ENCODE peak calls at places on chromosomes 2 and 18, in ten cellular contexts. One of them, this sample, is unnamed.

GRCh38 chr2:23427976-23428375 is 43.0 kb downstream of the KLHL29 start:
- DNase-seq in sigmoid colon: no peak
- DNase-seq in GM23338: no peak
- DNase-seq in HL-60: no peak
- DNase-seq in transverse colon: no peak
- DNase-seq in upper lobe of left lung: no peak
- DNase-seq in K562: no peak
- DNase-seq in prostate gland: no peak
- DNase-seq in HCT116: no peak
- DNase-seq in H1: no peak
- DNase-seq in this sample: no peak

GRCh38 chr2:10537522-10538195 is 89.5 kb upstream of the ODC1 start:
- DNase-seq in transverse colon: no peak
- DNase-seq in HCT116: no peak
- DNase-seq in H1: no peak
- DNase-seq in prostate gland: no peak
- DNase-seq in GM23338: no peak
- DNase-seq in HL-60: peak
- DNase-seq in K562: no peak
- DNase-seq in upper lobe of left lung: no peak
- DNase-seq in sigmoid colon: peak
- DNase-seq in this sample: no peak

GRCh38 chr2:188042412-188042811 is 249.3 kb upstream of the GULP1 start:
- DNase-seq in HCT116: no peak
- DNase-seq in H1: no peak
- DNase-seq in upper lobe of left lung: no peak
- DNase-seq in K562: no peak
- DNase-seq in HL-60: no peak
- DNase-seq in sigmoid colon: no peak
- DNase-seq in transverse colon: no peak
- DNase-seq in GM23338: no peak
- DNase-seq in prostate gland: no peak
- DNase-seq in this sample: no peak

GRCh38 chr2:145027073-145027459 is 507.1 kb upstream of the ZEB2 start:
- DNase-seq in K562: no peak
- DNase-seq in sigmoid colon: no peak
- DNase-seq in H1: no peak
- DNase-seq in HL-60: no peak
- DNase-seq in HCT116: no peak
- DNase-seq in GM23338: no peak
- DNase-seq in transverse colon: no peak
- DNase-seq in prostate gland: peak
- DNase-seq in upper lobe of left lung: no peak
- DNase-seq in this sample: no peak

GRCh38 chr18:46333371-46334199 is 229.4 kb downstream of the HAUS1 start:
- DNase-seq in HCT116: peak
- DNase-seq in transverse colon: no peak
- DNase-seq in sigmoid colon: peak
- DNase-seq in prostate gland: peak
- DNase-seq in HL-60: peak
- DNase-seq in upper lobe of left lung: no peak
- DNase-seq in K562: no peak
- DNase-seq in GM23338: peak
- DNase-seq in H1: no peak
- DNase-seq in this sample: no peak

GRCh38 chr2:23486676-23487075 is 101.7 kb downstream of the KLHL29 start:
- DNase-seq in sigmoid colon: no peak
- DNase-seq in HL-60: no peak
- DNase-seq in transverse colon: no peak
- DNase-seq in GM23338: no peak
- DNase-seq in upper lobe of left lung: no peak
- DNase-seq in H1: no peak
- DNase-seq in K562: no peak
- DNase-seq in prostate gland: no peak
- DNase-seq in HCT116: no peak
- DNase-seq in this sample: no peak

GRCh38 chr2:101442042-101442666 is 32.8 kb downstream of the RFX8 start:
- DNase-seq in transverse colon: no peak
- DNase-seq in sigmoid colon: no peak
- DNase-seq in K562: no peak
- DNase-seq in prostate gland: no peak
- DNase-seq in HL-60: peak
- DNase-seq in upper lobe of left lung: no peak
- DNase-seq in H1: no peak
- DNase-seq in GM23338: no peak
- DNase-seq in HCT116: no peak
- DNase-seq in this sample: no peak

GRCh38 chr2:43073373-43073772 is 153.0 kb downstream of the ZFP36L2 start:
- DNase-seq in sigmoid colon: no peak
- DNase-seq in prostate gland: no peak
- DNase-seq in H1: no peak
- DNase-seq in HCT116: no peak
- DNase-seq in transverse colon: peak
- DNase-seq in GM23338: no peak
- DNase-seq in upper lobe of left lung: no peak
- DNase-seq in K562: peak
- DNase-seq in HL-60: peak
- DNase-seq in this sample: no peak

GRCh38 chr2:54704688-54705605 is 18.5 kb upstream of the EML6 start:
- DNase-seq in sigmoid colon: no peak
- DNase-seq in H1: no peak
- DNase-seq in upper lobe of left lung: no peak
- DNase-seq in GM23338: peak
- DNase-seq in HL-60: no peak
- DNase-seq in prostate gland: no peak
- DNase-seq in transverse colon: no peak
- DNase-seq in K562: no peak
- DNase-seq in HCT116: peak
- DNase-seq in this sample: no peak

GRCh38 chr2:132439703-132440398 is 23.2 kb downstream of the GPR39 start:
- DNase-seq in prostate gland: no peak
- DNase-seq in H1: no peak
- DNase-seq in GM23338: no peak
- DNase-seq in upper lobe of left lung: no peak
- DNase-seq in sigmoid colon: no peak
- DNase-seq in HCT116: no peak
- DNase-seq in HL-60: no peak
- DNase-seq in K562: no peak
- DNase-seq in transverse colon: no peak
- DNase-seq in this sample: peak

GRCh38 chr2:188388831-188389230 is 97.2 kb downstream of the GULP1 start:
- DNase-seq in prostate gland: no peak
- DNase-seq in K562: no peak
- DNase-seq in H1: no peak
- DNase-seq in HL-60: no peak
- DNase-seq in upper lobe of left lung: no peak
- DNase-seq in transverse colon: no peak
- DNase-seq in sigmoid colon: no peak
- DNase-seq in HCT116: no peak
- DNase-seq in GM23338: no peak
- DNase-seq in this sample: no peak

GRCh38 chr18:38956068-38956467 is 1390.5 kb upstream of the CELF4 start:
- DNase-seq in K562: no peak
- DNase-seq in H1: no peak
- DNase-seq in HL-60: no peak
- DNase-seq in HCT116: no peak
- DNase-seq in GM23338: peak
- DNase-seq in prostate gland: no peak
- DNase-seq in sigmoid colon: no peak
- DNase-seq in transverse colon: no peak
- DNase-seq in upper lobe of left lung: no peak
- DNase-seq in this sample: no peak

GRCh38 chr2:201797175-201797840 is 9.0 kb upstream of the CDK15 start:
- DNase-seq in HCT116: no peak
- DNase-seq in sigmoid colon: no peak
- DNase-seq in H1: no peak
- DNase-seq in GM23338: no peak
- DNase-seq in HL-60: no peak
- DNase-seq in prostate gland: no peak
- DNase-seq in upper lobe of left lung: no peak
- DNase-seq in K562: no peak
- DNase-seq in transverse colon: no peak
- DNase-seq in this sample: no peak

GRCh38 chr2:118047273-118047898 is 33.5 kb upstream of the CCDC93 start:
- DNase-seq in prostate gland: no peak
- DNase-seq in sigmoid colon: no peak
- DNase-seq in GM23338: no peak
- DNase-seq in upper lobe of left lung: no peak
- DNase-seq in HCT116: no peak
- DNase-seq in HL-60: no peak
- DNase-seq in transverse colon: no peak
- DNase-seq in H1: no peak
- DNase-seq in K562: no peak
- DNase-seq in this sample: no peak

GRCh38 chr2:54047658-54048057 is 67.8 kb upstream of the ACYP2 start:
- DNase-seq in HL-60: no peak
- DNase-seq in sigmoid colon: no peak
- DNase-seq in upper lobe of left lung: no peak
- DNase-seq in HCT116: no peak
- DNase-seq in prostate gland: no peak
- DNase-seq in H1: no peak
- DNase-seq in transverse colon: no peak
- DNase-seq in GM23338: no peak
- DNase-seq in K562: peak
- DNase-seq in this sample: no peak

GRCh38 chr18:14971461-14972185 is 223.7 kb downstream of the ANKRD30B start:
- DNase-seq in transverse colon: no peak
- DNase-seq in upper lobe of left lung: no peak
- DNase-seq in HL-60: no peak
- DNase-seq in sigmoid colon: no peak
- DNase-seq in GM23338: no peak
- DNase-seq in HCT116: no peak
- DNase-seq in H1: no peak
- DNase-seq in K562: no peak
- DNase-seq in prostate gland: no peak
- DNase-seq in this sample: peak

DNA sequence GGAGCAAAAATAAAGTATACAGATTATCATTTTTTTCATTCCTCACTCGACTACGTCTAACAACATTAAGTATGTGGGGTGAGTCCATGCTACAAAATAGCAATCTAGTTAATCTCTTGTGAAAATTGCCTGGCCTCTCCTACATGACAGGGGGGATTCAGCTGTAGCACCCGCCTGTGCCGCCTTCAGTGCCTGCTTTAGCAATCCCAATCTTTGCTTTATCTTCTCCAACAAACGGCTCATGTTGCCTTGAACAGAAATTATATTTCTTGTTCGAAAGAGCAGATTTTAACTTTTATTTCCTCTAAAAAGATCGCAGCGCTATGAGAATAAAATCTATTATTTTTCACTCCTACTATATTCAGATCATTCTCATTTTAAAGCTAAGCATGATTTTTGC is 2.4 kb upstream of the SOX11 start:
- DNase-seq in GM23338: no peak
- DNase-seq in sigmoid colon: no peak
- DNase-seq in prostate gland: no peak
- DNase-seq in HCT116: no peak
- DNase-seq in HL-60: no peak
- DNase-seq in upper lobe of left lung: no peak
- DNase-seq in transverse colon: no peak
- DNase-seq in H1: no peak
- DNase-seq in K562: no peak
- DNase-seq in this sample: peak
- H3K27ac ChIP-seq in GM23338: no peak
- H3K27ac ChIP-seq in sigmoid colon: no peak
- H3K27ac ChIP-seq in prostate gland: no peak
- H3K27ac ChIP-seq in HCT116: no peak
- H3K27ac ChIP-seq in HL-60: no peak
- H3K27ac ChIP-seq in upper lobe of left lung: no peak
- H3K27ac ChIP-seq in transverse colon: no peak
- H3K27ac ChIP-seq in H1: no peak
- H3K27ac ChIP-seq in K562: no peak
- H3K27ac ChIP-seq in this sample: no peak

DNA sequence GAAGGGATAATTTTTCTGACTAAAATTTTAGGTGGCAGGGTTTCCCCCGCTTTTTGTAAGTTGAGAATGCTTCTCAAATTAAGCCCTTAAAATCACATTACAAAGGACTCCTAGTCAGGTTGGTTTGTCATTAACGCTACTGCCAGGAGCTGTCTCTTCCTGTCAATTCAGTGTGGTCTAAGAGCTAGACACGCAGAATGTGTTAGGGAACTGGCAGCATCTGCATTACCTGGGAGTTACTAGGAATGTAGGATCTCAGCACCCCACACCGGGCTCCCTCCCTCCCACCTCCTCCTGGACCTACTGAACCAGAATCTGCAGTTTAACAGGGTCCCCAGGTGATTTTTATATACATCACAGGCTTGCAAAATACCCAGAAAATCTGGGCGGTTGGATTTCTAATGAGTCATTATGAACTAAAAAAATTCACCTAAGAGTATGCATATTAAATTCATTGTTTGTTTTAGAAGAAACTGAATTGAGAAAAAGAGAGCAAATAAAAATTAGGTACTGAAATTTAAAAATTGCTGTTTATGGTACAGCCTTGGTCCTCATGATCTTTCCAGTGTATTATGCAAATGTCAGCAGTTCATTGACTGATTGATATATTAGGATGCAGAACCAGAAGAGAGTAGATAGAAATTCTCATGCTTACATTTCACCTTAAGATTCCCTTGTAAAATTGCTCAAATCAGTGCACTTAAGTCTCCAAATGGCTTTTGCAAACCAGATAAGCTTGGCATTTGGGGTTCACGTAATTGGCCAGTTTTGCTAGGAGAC is 130.9 kb upstream of the ITGA6 start:
- DNase-seq in HL-60: no peak
- DNase-seq in HCT116: no peak
- DNase-seq in H1: peak
- DNase-seq in K562: no peak
- DNase-seq in upper lobe of left lung: no peak
- DNase-seq in sigmoid colon: no peak
- DNase-seq in prostate gland: no peak
- DNase-seq in transverse colon: no peak
- DNase-seq in GM23338: peak
- DNase-seq in this sample: no peak
- TF ChIP-seq POLR2AphosphoS5 in HL-60: no peak
- TF ChIP-seq POLR2AphosphoS5 in HCT116: no peak
- TF ChIP-seq POLR2AphosphoS5 in H1: no peak
- TF ChIP-seq POLR2AphosphoS5 in K562: no peak
- TF ChIP-seq POLR2AphosphoS5 in upper lobe of left lung: no peak
- TF ChIP-seq POLR2AphosphoS5 in sigmoid colon: no peak
- TF ChIP-seq POLR2AphosphoS5 in prostate gland: no peak
- TF ChIP-seq POLR2AphosphoS5 in transverse colon: no peak
- TF ChIP-seq POLR2AphosphoS5 in GM23338: no peak
- TF ChIP-seq POLR2AphosphoS5 in this sample: no peak

GRCh38 chr18:44654555-44654954 is 26.1 kb upstream of the SETBP1 start:
- DNase-seq in HL-60: no peak
- DNase-seq in prostate gland: no peak
- DNase-seq in H1: no peak
- DNase-seq in upper lobe of left lung: no peak
- DNase-seq in sigmoid colon: no peak
- DNase-seq in transverse colon: no peak
- DNase-seq in GM23338: no peak
- DNase-seq in HCT116: no peak
- DNase-seq in K562: no peak
- DNase-seq in this sample: no peak
- H3K27ac ChIP-seq in HL-60: no peak
- H3K27ac ChIP-seq in prostate gland: no peak
- H3K27ac ChIP-seq in H1: no peak
- H3K27ac ChIP-seq in upper lobe of left lung: no peak
- H3K27ac ChIP-seq in sigmoid colon: no peak
- H3K27ac ChIP-seq in transverse colon: peak
- H3K27ac ChIP-seq in GM23338: no peak
- H3K27ac ChIP-seq in HCT116: no peak
- H3K27ac ChIP-seq in K562: no peak
- H3K27ac ChIP-seq in this sample: no peak

GRCh38 chr18:2981212-2981728 is 31.7 kb downstream of the LPIN2 start:
- DNase-seq in HCT116: no peak
- DNase-seq in upper lobe of left lung: no peak
- DNase-seq in prostate gland: no peak
- DNase-seq in transverse colon: no peak
- DNase-seq in K562: no peak
- DNase-seq in GM23338: no peak
- DNase-seq in H1: no peak
- DNase-seq in sigmoid colon: no peak
- DNase-seq in HL-60: no peak
- DNase-seq in this sample: no peak
- TF ChIP-seq POLR2AphosphoS5 in HCT116: no peak
- TF ChIP-seq POLR2AphosphoS5 in upper lobe of left lung: peak
- TF ChIP-seq POLR2AphosphoS5 in prostate gland: peak
- TF ChIP-seq POLR2AphosphoS5 in transverse colon: no peak
- TF ChIP-seq POLR2AphosphoS5 in K562: no peak
- TF ChIP-seq POLR2AphosphoS5 in GM23338: no peak
- TF ChIP-seq POLR2AphosphoS5 in H1: no peak
- TF ChIP-seq POLR2AphosphoS5 in sigmoid colon: peak
- TF ChIP-seq POLR2AphosphoS5 in HL-60: no peak
- TF ChIP-seq POLR2AphosphoS5 in this sample: peak

This sample was measured in esophagus muscularis mucosa.